ENCODE peak calls at places on chromosomes 16 and 17, in eight cellular contexts. One of them, this sample, is unnamed.
A peak's percentile ranks its signal among the peaks of the same experiment; 100 is the strongest.

GRCh38 chr17:18014006-18014405 is 25.0 kb downstream of the ATPAF2 start:
- DNase-seq in MCF 10A: no peak
- DNase-seq in fibroblast of gingiva: no peak
- DNase-seq in NCI-H1930: no peak
- DNase-seq in activated gamma-delta T cell treated with anti-CD3 and anti-CD28 coated beads, Interleukin-2, amount 50 U/mL, for 16 hours: no peak
- DNase-seq in COR-L47: no peak
- DNase-seq in stimulated activated CD4-positive, alpha-beta T cell treated with anti-CD3 and anti-CD28 coated beads, Interleukin-1b, Interleukin-23, amount 100 ng/mL, for 1 hour: no peak
- DNase-seq in RWPE2: no peak
- DNase-seq in this sample: no peak

GRCh38 chr17:50201226-50201854 is at the start of gene COL1A1:
- DNase-seq in MCF 10A: no peak
- DNase-seq in fibroblast of gingiva: peak; percentile 95
- DNase-seq in NCI-H1930: no peak
- DNase-seq in activated gamma-delta T cell treated with anti-CD3 and anti-CD28 coated beads, Interleukin-2, amount 50 U/mL, for 16 hours: no peak
- DNase-seq in COR-L47: no peak
- DNase-seq in stimulated activated CD4-positive, alpha-beta T cell treated with anti-CD3 and anti-CD28 coated beads, Interleukin-1b, Interleukin-23, amount 100 ng/mL, for 1 hour: no peak
- DNase-seq in RWPE2: no peak
- DNase-seq in this sample: no peak

GRCh38 chr17:290121-290521 is 62.5 kb downstream of the RPH3AL start:
- DNase-seq in MCF 10A: no peak
- DNase-seq in fibroblast of gingiva: no peak
- DNase-seq in NCI-H1930: no peak
- DNase-seq in activated gamma-delta T cell treated with anti-CD3 and anti-CD28 coated beads, Interleukin-2, amount 50 U/mL, for 16 hours: no peak
- DNase-seq in COR-L47: no peak
- DNase-seq in stimulated activated CD4-positive, alpha-beta T cell treated with anti-CD3 and anti-CD28 coated beads, Interleukin-1b, Interleukin-23, amount 100 ng/mL, for 1 hour: no peak
- DNase-seq in RWPE2: peak; percentile 35
- DNase-seq in this sample: no peak

GRCh38 chr17:19302791-19303233 is 59.7 kb downstream of the B9D1 start:
- DNase-seq in MCF 10A: no peak
- DNase-seq in fibroblast of gingiva: no peak
- DNase-seq in NCI-H1930: no peak
- DNase-seq in activated gamma-delta T cell treated with anti-CD3 and anti-CD28 coated beads, Interleukin-2, amount 50 U/mL, for 16 hours: no peak
- DNase-seq in COR-L47: no peak
- DNase-seq in stimulated activated CD4-positive, alpha-beta T cell treated with anti-CD3 and anti-CD28 coated beads, Interleukin-1b, Interleukin-23, amount 100 ng/mL, for 1 hour: no peak
- DNase-seq in RWPE2: no peak
- DNase-seq in this sample: no peak

GRCh38 chr17:46888727-46889126 is 34.2 kb upstream of the GOSR2 start:
- DNase-seq in MCF 10A: no peak
- DNase-seq in fibroblast of gingiva: no peak
- DNase-seq in NCI-H1930: no peak
- DNase-seq in activated gamma-delta T cell treated with anti-CD3 and anti-CD28 coated beads, Interleukin-2, amount 50 U/mL, for 16 hours: no peak
- DNase-seq in COR-L47: no peak
- DNase-seq in stimulated activated CD4-positive, alpha-beta T cell treated with anti-CD3 and anti-CD28 coated beads, Interleukin-1b, Interleukin-23, amount 100 ng/mL, for 1 hour: no peak
- DNase-seq in RWPE2: no peak
- DNase-seq in this sample: no peak

GRCh38 chr16:24111903-24112302 is 144.2 kb upstream of the CACNG3 start:
- DNase-seq in MCF 10A: no peak
- DNase-seq in fibroblast of gingiva: no peak
- DNase-seq in NCI-H1930: no peak
- DNase-seq in activated gamma-delta T cell treated with anti-CD3 and anti-CD28 coated beads, Interleukin-2, amount 50 U/mL, for 16 hours: no peak
- DNase-seq in COR-L47: no peak
- DNase-seq in stimulated activated CD4-positive, alpha-beta T cell treated with anti-CD3 and anti-CD28 coated beads, Interleukin-1b, Interleukin-23, amount 100 ng/mL, for 1 hour: no peak
- DNase-seq in RWPE2: no peak
- DNase-seq in this sample: no peak

GRCh38 chr17:17387017-17387416 is 83.8 kb downstream of the NT5M start:
- DNase-seq in MCF 10A: peak; percentile 77
- DNase-seq in fibroblast of gingiva: no peak
- DNase-seq in NCI-H1930: no peak
- DNase-seq in activated gamma-delta T cell treated with anti-CD3 and anti-CD28 coated beads, Interleukin-2, amount 50 U/mL, for 16 hours: no peak
- DNase-seq in COR-L47: no peak
- DNase-seq in stimulated activated CD4-positive, alpha-beta T cell treated with anti-CD3 and anti-CD28 coated beads, Interleukin-1b, Interleukin-23, amount 100 ng/mL, for 1 hour: no peak
- DNase-seq in RWPE2: peak; percentile 87
- DNase-seq in this sample: peak; percentile 91

GRCh38 chr16:17072104-17072503 is 398.7 kb downstream of the XYLT1 start:
- DNase-seq in MCF 10A: no peak
- DNase-seq in fibroblast of gingiva: no peak
- DNase-seq in NCI-H1930: no peak
- DNase-seq in activated gamma-delta T cell treated with anti-CD3 and anti-CD28 coated beads, Interleukin-2, amount 50 U/mL, for 16 hours: no peak
- DNase-seq in COR-L47: no peak
- DNase-seq in stimulated activated CD4-positive, alpha-beta T cell treated with anti-CD3 and anti-CD28 coated beads, Interleukin-1b, Interleukin-23, amount 100 ng/mL, for 1 hour: no peak
- DNase-seq in RWPE2: no peak
- DNase-seq in this sample: no peak

GRCh38 chr16:81602792-81603191 is 158.2 kb downstream of the CMIP start:
- DNase-seq in MCF 10A: no peak
- DNase-seq in fibroblast of gingiva: no peak
- DNase-seq in NCI-H1930: no peak
- DNase-seq in activated gamma-delta T cell treated with anti-CD3 and anti-CD28 coated beads, Interleukin-2, amount 50 U/mL, for 16 hours: no peak
- DNase-seq in COR-L47: no peak
- DNase-seq in stimulated activated CD4-positive, alpha-beta T cell treated with anti-CD3 and anti-CD28 coated beads, Interleukin-1b, Interleukin-23, amount 100 ng/mL, for 1 hour: no peak
- DNase-seq in RWPE2: no peak
- DNase-seq in this sample: no peak

GRCh38 chr16:16021988-16022682 is 72.7 kb downstream of the ABCC1 start:
- DNase-seq in MCF 10A: peak; percentile 97
- DNase-seq in fibroblast of gingiva: peak; percentile 94
- DNase-seq in NCI-H1930: no peak
- DNase-seq in activated gamma-delta T cell treated with anti-CD3 and anti-CD28 coated beads, Interleukin-2, amount 50 U/mL, for 16 hours: no peak
- DNase-seq in COR-L47: no peak
- DNase-seq in stimulated activated CD4-positive, alpha-beta T cell treated with anti-CD3 and anti-CD28 coated beads, Interleukin-1b, Interleukin-23, amount 100 ng/mL, for 1 hour: no peak
- DNase-seq in RWPE2: peak; percentile 95
- DNase-seq in this sample: peak; percentile 95

GRCh38 chr17:20040216-20040615 is 31.1 kb downstream of the SPECC1 start:
- DNase-seq in MCF 10A: no peak
- DNase-seq in fibroblast of gingiva: no peak
- DNase-seq in NCI-H1930: no peak
- DNase-seq in activated gamma-delta T cell treated with anti-CD3 and anti-CD28 coated beads, Interleukin-2, amount 50 U/mL, for 16 hours: no peak
- DNase-seq in COR-L47: no peak
- DNase-seq in stimulated activated CD4-positive, alpha-beta T cell treated with anti-CD3 and anti-CD28 coated beads, Interleukin-1b, Interleukin-23, amount 100 ng/mL, for 1 hour: no peak
- DNase-seq in RWPE2: no peak
- DNase-seq in this sample: no peak

GRCh38 chr17:78394209-78394608 is 15.8 kb downstream of the PGS1 start:
- DNase-seq in MCF 10A: no peak
- DNase-seq in fibroblast of gingiva: no peak
- DNase-seq in NCI-H1930: peak; percentile 69
- DNase-seq in activated gamma-delta T cell treated with anti-CD3 and anti-CD28 coated beads, Interleukin-2, amount 50 U/mL, for 16 hours: no peak
- DNase-seq in COR-L47: peak; percentile 96
- DNase-seq in stimulated activated CD4-positive, alpha-beta T cell treated with anti-CD3 and anti-CD28 coated beads, Interleukin-1b, Interleukin-23, amount 100 ng/mL, for 1 hour: no peak
- DNase-seq in RWPE2: no peak
- DNase-seq in this sample: no peak

GRCh38 chr16:2040450-2041105 is 7.1 kb downstream of the NTHL1 start:
- DNase-seq in MCF 10A: no peak
- DNase-seq in fibroblast of gingiva: no peak
- DNase-seq in NCI-H1930: no peak
- DNase-seq in activated gamma-delta T cell treated with anti-CD3 and anti-CD28 coated beads, Interleukin-2, amount 50 U/mL, for 16 hours: no peak
- DNase-seq in COR-L47: no peak
- DNase-seq in stimulated activated CD4-positive, alpha-beta T cell treated with anti-CD3 and anti-CD28 coated beads, Interleukin-1b, Interleukin-23, amount 100 ng/mL, for 1 hour: no peak
- DNase-seq in RWPE2: no peak
- DNase-seq in this sample: peak; percentile 37

GRCh38 chr16:23317266-23317661 is 15.2 kb downstream of the SCNN1B start:
- DNase-seq in MCF 10A: peak; percentile 33
- DNase-seq in fibroblast of gingiva: no peak
- DNase-seq in NCI-H1930: no peak
- DNase-seq in activated gamma-delta T cell treated with anti-CD3 and anti-CD28 coated beads, Interleukin-2, amount 50 U/mL, for 16 hours: no peak
- DNase-seq in COR-L47: peak; percentile 36
- DNase-seq in stimulated activated CD4-positive, alpha-beta T cell treated with anti-CD3 and anti-CD28 coated beads, Interleukin-1b, Interleukin-23, amount 100 ng/mL, for 1 hour: no peak
- DNase-seq in RWPE2: no peak
- DNase-seq in this sample: peak; percentile 34